ENCODE peak calls at places on chromosomes 6 and 20, in ten cellular contexts. One of them, this sample, is unnamed.

GRCh38 chr6:604579-604978 is 52.3 kb downstream of the HUS1B start:
- DNase-seq in transverse colon: no peak
- DNase-seq in right cardiac atrium: no peak
- DNase-seq in GM12878: no peak
- DNase-seq in lower lobe of right lung: no peak
- DNase-seq in breast epithelium: no peak
- DNase-seq in brain microvascular endothelial cell: no peak
- DNase-seq in epithelial cell of prostate: no peak
- DNase-seq in foreskin keratinocyte: no peak
- DNase-seq in psoas muscle: no peak
- DNase-seq in this sample: no peak

GRCh38 chr20:51639206-51639832 is 96.8 kb upstream of the NFATC2 start:
- DNase-seq in epithelial cell of prostate: no peak
- DNase-seq in transverse colon: peak; percentile 66
- DNase-seq in lower lobe of right lung: peak; percentile 67
- DNase-seq in GM12878: no peak
- DNase-seq in brain microvascular endothelial cell: peak; percentile 76
- DNase-seq in psoas muscle: peak; percentile 66
- DNase-seq in foreskin keratinocyte: no peak
- DNase-seq in right cardiac atrium: peak; percentile 89
- DNase-seq in breast epithelium: peak; percentile 62
- DNase-seq in this sample: peak; percentile 47

GRCh38 chr6:16205377-16206144 is 32.8 kb upstream of the GMPR start:
- DNase-seq in brain microvascular endothelial cell: peak; percentile 95
- DNase-seq in psoas muscle: no peak
- DNase-seq in right cardiac atrium: no peak
- DNase-seq in epithelial cell of prostate: no peak
- DNase-seq in foreskin keratinocyte: no peak
- DNase-seq in breast epithelium: no peak
- DNase-seq in lower lobe of right lung: no peak
- DNase-seq in transverse colon: no peak
- DNase-seq in GM12878: peak; percentile 95
- DNase-seq in this sample: no peak

GRCh38 chr6:22302828-22303227 is 6.0 kb upstream of the PRL start:
- DNase-seq in epithelial cell of prostate: no peak
- DNase-seq in psoas muscle: no peak
- DNase-seq in transverse colon: no peak
- DNase-seq in right cardiac atrium: no peak
- DNase-seq in GM12878: no peak
- DNase-seq in brain microvascular endothelial cell: no peak
- DNase-seq in breast epithelium: no peak
- DNase-seq in lower lobe of right lung: no peak
- DNase-seq in foreskin keratinocyte: no peak
- DNase-seq in this sample: no peak

GRCh38 chr6:137291441-137291840 is 72.3 kb upstream of the IFNGR1 start:
- DNase-seq in transverse colon: peak; percentile 42
- DNase-seq in psoas muscle: no peak
- DNase-seq in breast epithelium: no peak
- DNase-seq in epithelial cell of prostate: no peak
- DNase-seq in lower lobe of right lung: peak; percentile 65
- DNase-seq in brain microvascular endothelial cell: peak; percentile 35
- DNase-seq in foreskin keratinocyte: peak; percentile 50
- DNase-seq in GM12878: no peak
- DNase-seq in right cardiac atrium: peak; percentile 63
- DNase-seq in this sample: no peak

GRCh38 chr20:1507276-1507675 is 16.1 kb upstream of the SIRPB2 start:
- DNase-seq in GM12878: no peak
- DNase-seq in epithelial cell of prostate: no peak
- DNase-seq in breast epithelium: no peak
- DNase-seq in brain microvascular endothelial cell: no peak
- DNase-seq in psoas muscle: no peak
- DNase-seq in lower lobe of right lung: no peak
- DNase-seq in transverse colon: no peak
- DNase-seq in foreskin keratinocyte: no peak
- DNase-seq in right cardiac atrium: no peak
- DNase-seq in this sample: no peak

GRCh38 chr6:12033770-12034169 is 21.7 kb downstream of the HIVEP1 start:
- DNase-seq in transverse colon: no peak
- DNase-seq in lower lobe of right lung: no peak
- DNase-seq in GM12878: no peak
- DNase-seq in brain microvascular endothelial cell: no peak
- DNase-seq in right cardiac atrium: no peak
- DNase-seq in epithelial cell of prostate: peak; percentile 58
- DNase-seq in foreskin keratinocyte: peak; percentile 73
- DNase-seq in psoas muscle: no peak
- DNase-seq in breast epithelium: no peak
- DNase-seq in this sample: peak; percentile 94

GRCh38 chr6:43771210-43771857 is 1.3 kb downstream of the VEGFA start:
- DNase-seq in breast epithelium: peak; percentile 78
- DNase-seq in transverse colon: peak; percentile 78
- DNase-seq in brain microvascular endothelial cell: peak; percentile 43
- DNase-seq in right cardiac atrium: peak; percentile 87
- DNase-seq in epithelial cell of prostate: no peak
- DNase-seq in GM12878: no peak
- DNase-seq in psoas muscle: peak; percentile 84
- DNase-seq in foreskin keratinocyte: no peak
- DNase-seq in lower lobe of right lung: peak; percentile 82
- DNase-seq in this sample: peak; percentile 55

GRCh38 chr6:4368649-4369048 is 233.3 kb upstream of the ECI2 start:
- DNase-seq in breast epithelium: no peak
- DNase-seq in lower lobe of right lung: no peak
- DNase-seq in transverse colon: no peak
- DNase-seq in epithelial cell of prostate: no peak
- DNase-seq in GM12878: no peak
- DNase-seq in brain microvascular endothelial cell: no peak
- DNase-seq in right cardiac atrium: no peak
- DNase-seq in foreskin keratinocyte: no peak
- DNase-seq in psoas muscle: no peak
- DNase-seq in this sample: no peak
- H3K27ac ChIP-seq in breast epithelium: no peak overlapping the region
- H3K27ac ChIP-seq in lower lobe of right lung: no peak overlapping the region
- H3K27ac ChIP-seq in transverse colon: no peak overlapping the region
- H3K27ac ChIP-seq in epithelial cell of prostate: no peak overlapping the region
- H3K27ac ChIP-seq in GM12878: no peak overlapping the region
- H3K27ac ChIP-seq in brain microvascular endothelial cell: no peak overlapping the region
- H3K27ac ChIP-seq in right cardiac atrium: no peak overlapping the region
- H3K27ac ChIP-seq in foreskin keratinocyte: no peak overlapping the region
- H3K27ac ChIP-seq in psoas muscle: peak overlapping the region; percentile 80
- H3K27ac ChIP-seq in this sample: no peak overlapping the region

GRCh38 chr6:89308525-89309400 is 6.3 kb downstream of the GABRR2 start:
- DNase-seq in transverse colon: no peak
- DNase-seq in brain microvascular endothelial cell: no peak
- DNase-seq in epithelial cell of prostate: no peak
- DNase-seq in right cardiac atrium: no peak
- DNase-seq in lower lobe of right lung: no peak
- DNase-seq in GM12878: no peak
- DNase-seq in foreskin keratinocyte: no peak
- DNase-seq in breast epithelium: no peak
- DNase-seq in psoas muscle: no peak
- DNase-seq in this sample: no peak

GRCh38 chr6:89310929-89311328 is 4.2 kb downstream of the GABRR2 start:
- DNase-seq in brain microvascular endothelial cell: no peak
- DNase-seq in lower lobe of right lung: no peak
- DNase-seq in breast epithelium: no peak
- DNase-seq in GM12878: no peak
- DNase-seq in foreskin keratinocyte: no peak
- DNase-seq in psoas muscle: no peak
- DNase-seq in epithelial cell of prostate: no peak
- DNase-seq in right cardiac atrium: no peak
- DNase-seq in transverse colon: no peak
- DNase-seq in this sample: no peak

GRCh38 chr6:89311853-89312531 is 3.1 kb downstream of the GABRR2 start:
- DNase-seq in lower lobe of right lung: peak; percentile 78
- DNase-seq in GM12878: no peak
- DNase-seq in foreskin keratinocyte: no peak
- DNase-seq in epithelial cell of prostate: no peak
- DNase-seq in transverse colon: peak; percentile 55
- DNase-seq in right cardiac atrium: peak; percentile 88
- DNase-seq in breast epithelium: no peak
- DNase-seq in brain microvascular endothelial cell: peak; percentile 33
- DNase-seq in psoas muscle: peak; percentile 68
- DNase-seq in this sample: peak; percentile 31

GRCh38 chr6:89313006-89313405 is 2.1 kb downstream of the GABRR2 start:
- DNase-seq in GM12878: no peak
- DNase-seq in brain microvascular endothelial cell: peak; percentile 64
- DNase-seq in psoas muscle: no peak
- DNase-seq in breast epithelium: no peak
- DNase-seq in lower lobe of right lung: no peak
- DNase-seq in right cardiac atrium: no peak
- DNase-seq in transverse colon: no peak
- DNase-seq in epithelial cell of prostate: no peak
- DNase-seq in foreskin keratinocyte: no peak
- DNase-seq in this sample: no peak

GRCh38 chr6:89311530-89311852 is 3.6 kb downstream of the GABRR2 start:
- DNase-seq in transverse colon: no peak
- DNase-seq in brain microvascular endothelial cell: no peak
- DNase-seq in breast epithelium: no peak
- DNase-seq in foreskin keratinocyte: no peak
- DNase-seq in GM12878: no peak
- DNase-seq in psoas muscle: no peak
- DNase-seq in lower lobe of right lung: no peak
- DNase-seq in right cardiac atrium: no peak
- DNase-seq in epithelial cell of prostate: no peak
- DNase-seq in this sample: no peak
- H3K27ac ChIP-seq in transverse colon: peak overlapping the region; percentile 39
- H3K27ac ChIP-seq in brain microvascular endothelial cell: no peak overlapping the region
- H3K27ac ChIP-seq in breast epithelium: peak overlapping the region; percentile 76
- H3K27ac ChIP-seq in foreskin keratinocyte: no peak overlapping the region
- H3K27ac ChIP-seq in GM12878: no peak overlapping the region
- H3K27ac ChIP-seq in psoas muscle: peak overlapping the region; percentile 62
- H3K27ac ChIP-seq in lower lobe of right lung: peak overlapping the region; percentile 62
- H3K27ac ChIP-seq in right cardiac atrium: no peak overlapping the region
- H3K27ac ChIP-seq in epithelial cell of prostate: no peak overlapping the region
- H3K27ac ChIP-seq in this sample: no peak overlapping the region

DNA sequence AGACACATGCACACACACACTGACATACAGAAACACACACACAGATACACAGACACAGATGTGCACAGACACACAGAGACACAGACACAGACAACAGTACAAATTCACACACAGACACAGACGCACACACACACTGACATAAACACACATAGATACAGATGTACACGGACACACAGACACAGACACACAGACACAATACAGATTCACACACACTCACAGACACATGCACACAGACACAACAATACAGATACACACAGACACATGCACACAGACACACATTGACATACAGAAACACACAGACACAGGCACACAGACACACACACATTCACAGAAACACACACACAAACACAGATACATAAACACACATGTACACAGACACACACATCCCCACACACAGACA is 183.6 kb downstream of the SMOC2 start:
- DNase-seq in lower lobe of right lung: no peak
- DNase-seq in brain microvascular endothelial cell: no peak
- DNase-seq in transverse colon: no peak
- DNase-seq in psoas muscle: no peak
- DNase-seq in GM12878: no peak
- DNase-seq in breast epithelium: no peak
- DNase-seq in foreskin keratinocyte: no peak
- DNase-seq in right cardiac atrium: no peak
- DNase-seq in epithelial cell of prostate: no peak
- DNase-seq in this sample: no peak
- H3K27ac ChIP-seq in lower lobe of right lung: no peak overlapping the region
- H3K27ac ChIP-seq in brain microvascular endothelial cell: no peak overlapping the region
- H3K27ac ChIP-seq in transverse colon: no peak overlapping the region
- H3K27ac ChIP-seq in psoas muscle: no peak overlapping the region
- H3K27ac ChIP-seq in GM12878: no peak overlapping the region
- H3K27ac ChIP-seq in breast epithelium: no peak overlapping the region
- H3K27ac ChIP-seq in foreskin keratinocyte: no peak overlapping the region
- H3K27ac ChIP-seq in right cardiac atrium: no peak overlapping the region
- H3K27ac ChIP-seq in epithelial cell of prostate: no peak overlapping the region
- H3K27ac ChIP-seq in this sample: no peak overlapping the region

GRCh38 chr6:71404967-71405278 is 116.3 kb downstream of the OGFRL1 start:
- DNase-seq in transverse colon: no peak
- DNase-seq in lower lobe of right lung: no peak
- DNase-seq in brain microvascular endothelial cell: no peak
- DNase-seq in psoas muscle: no peak
- DNase-seq in epithelial cell of prostate: no peak
- DNase-seq in right cardiac atrium: no peak
- DNase-seq in GM12878: no peak
- DNase-seq in foreskin keratinocyte: no peak
- DNase-seq in breast epithelium: no peak
- DNase-seq in this sample: no peak

GRCh38 chr6:71402101-71402500 is 113.5 kb downstream of the OGFRL1 start:
- DNase-seq in transverse colon: no peak
- DNase-seq in right cardiac atrium: no peak
- DNase-seq in foreskin keratinocyte: no peak
- DNase-seq in epithelial cell of prostate: no peak
- DNase-seq in breast epithelium: no peak
- DNase-seq in GM12878: no peak
- DNase-seq in brain microvascular endothelial cell: no peak
- DNase-seq in lower lobe of right lung: no peak
- DNase-seq in psoas muscle: no peak
- DNase-seq in this sample: no peak

GRCh38 chr6:71405416-71405815 is 116.8 kb downstream of the OGFRL1 start:
- DNase-seq in GM12878: no peak
- DNase-seq in foreskin keratinocyte: no peak
- DNase-seq in transverse colon: no peak
- DNase-seq in breast epithelium: no peak
- DNase-seq in epithelial cell of prostate: no peak
- DNase-seq in lower lobe of right lung: no peak
- DNase-seq in right cardiac atrium: no peak
- DNase-seq in psoas muscle: no peak
- DNase-seq in brain microvascular endothelial cell: no peak
- DNase-seq in this sample: no peak

GRCh38 chr6:71403422-71404134 is 115.0 kb downstream of the OGFRL1 start:
- DNase-seq in brain microvascular endothelial cell: no peak
- DNase-seq in right cardiac atrium: no peak
- DNase-seq in epithelial cell of prostate: no peak
- DNase-seq in psoas muscle: no peak
- DNase-seq in breast epithelium: no peak
- DNase-seq in transverse colon: no peak
- DNase-seq in GM12878: no peak
- DNase-seq in foreskin keratinocyte: no peak
- DNase-seq in lower lobe of right lung: no peak
- DNase-seq in this sample: no peak

DNA sequence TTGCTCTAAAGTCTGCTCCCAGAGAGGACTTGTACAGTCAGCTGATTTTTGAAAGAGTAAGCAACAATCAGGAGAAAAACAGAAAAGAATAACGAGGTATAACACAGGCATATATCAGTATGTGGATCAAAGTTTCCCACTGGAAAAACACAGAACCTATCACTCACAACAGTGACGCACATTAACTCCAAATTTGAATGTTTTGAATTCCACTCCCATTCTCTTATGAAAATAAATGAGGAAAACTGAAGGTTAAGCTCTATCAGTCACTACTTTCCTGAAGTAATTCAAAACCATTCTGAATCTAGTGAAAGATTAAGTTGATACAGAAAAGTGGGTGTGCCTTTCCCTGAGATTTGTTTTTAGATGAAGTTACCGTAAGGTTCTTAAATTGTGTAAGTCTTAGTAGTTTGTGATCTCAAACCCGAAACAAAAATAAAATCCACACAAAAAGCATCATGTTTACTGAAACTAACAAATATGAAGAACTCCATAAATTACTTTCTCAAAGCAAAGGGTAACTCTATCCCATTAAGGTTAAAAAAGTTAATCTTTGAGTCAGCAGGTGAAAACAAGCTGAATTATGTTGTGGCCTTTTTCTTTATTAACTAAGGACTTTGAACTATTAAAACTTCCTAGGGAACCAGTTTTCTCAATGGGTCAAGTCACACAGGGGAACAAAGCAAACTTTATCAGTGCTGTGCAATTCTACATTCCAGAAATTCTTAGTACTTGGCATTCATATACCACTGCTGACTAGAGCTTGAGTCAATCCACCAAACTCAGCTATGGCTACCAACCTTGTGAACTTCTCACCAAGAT is 115.7 kb downstream of the OGFRL1 start:
- DNase-seq in epithelial cell of prostate: peak; percentile 49
- DNase-seq in right cardiac atrium: no peak
- DNase-seq in breast epithelium: no peak
- DNase-seq in transverse colon: no peak
- DNase-seq in lower lobe of right lung: no peak
- DNase-seq in GM12878: no peak
- DNase-seq in psoas muscle: no peak
- DNase-seq in foreskin keratinocyte: peak; percentile 78
- DNase-seq in brain microvascular endothelial cell: peak; percentile 81
- DNase-seq in this sample: peak; percentile 41
- H3K27ac ChIP-seq in epithelial cell of prostate: peak overlapping the region; percentile 92
- H3K27ac ChIP-seq in right cardiac atrium: no peak overlapping the region
- H3K27ac ChIP-seq in breast epithelium: peak overlapping the region; percentile 78
- H3K27ac ChIP-seq in transverse colon: peak overlapping the region; percentile 24
- H3K27ac ChIP-seq in lower lobe of right lung: peak overlapping the region; percentile 59
- H3K27ac ChIP-seq in GM12878: no peak overlapping the region
- H3K27ac ChIP-seq in psoas muscle: peak overlapping the region; percentile 70
- H3K27ac ChIP-seq in foreskin keratinocyte: peak overlapping the region; percentile 25
- H3K27ac ChIP-seq in brain microvascular endothelial cell: peak overlapping the region; percentile 98
- H3K27ac ChIP-seq in this sample: peak overlapping the region; percentile 98